ENCODE peak calls at places on chromosomes 6 and 20, in four cellular contexts. H, X, T and I are unnamed samples.

GRCh38 chr6:110900028-110900598 is 25.5 kb downstream of the AMD1 start:
- DNase-seq in X (no peak), H (no peak), T (no peak), I (no peak)

GRCh38 chr6:168394606-168395005 is 46.4 kb upstream of the SMOC2 start:
- DNase-seq in H (no peak), T (no peak), X (no peak), I (no peak)

GRCh38 chr20:46715292-46715756 is 5.9 kb downstream of the SLC2A10 start:
- DNase-seq in H (no peak), X (peak), T (peak), I (peak)

GRCh38 chr6:3579652-3580051 is 122.8 kb upstream of the SLC22A23 start:
- DNase-seq in H (no peak), T (no peak), X (no peak), I (no peak)

GRCh38 chr6:35048631-35049083 is 92.5 kb downstream of the TCP11 start:
- DNase-seq in T (peak), H (peak), X (peak), I (no peak)

GRCh38 chr6:152206072-152206818 is 398.8 kb downstream of the ESR1 start:
- DNase-seq in T (no peak), H (no peak), X (no peak), I (no peak)

GRCh38 chr20:20027284-20027683 is 10.1 kb downstream of the NAA20 start:
- DNase-seq in X (no peak), H (no peak), T (no peak), I (no peak)

GRCh38 chr20:32355417-32355841 is 2.7 kb upstream of the ASXL1 start:
- DNase-seq in T (no peak), H (no peak), X (no peak), I (no peak)

GRCh38 chr6:22036267-22036666 is 260.6 kb downstream of the PRL start:
- DNase-seq in H (no peak), T (no peak), X (no peak), I (no peak)

GRCh38 chr6:44567406-44567805 is 179.9 kb downstream of the CDC5L start:
- DNase-seq in T (peak), H (no peak), X (no peak), I (no peak)

GRCh38 chr6:125077453-125077852 is 76.1 kb upstream of the TPD52L1 start:
- DNase-seq in X (no peak), H (no peak), T (no peak), I (no peak)

GRCh38 chr6:140806431-140806830 is 1326.3 kb upstream of the GJE1 start:
- DNase-seq in X (no peak), T (no peak), H (no peak), I (no peak)

GRCh38 chr6:42010185-42010872 is 40.0 kb upstream of the TAF8 start:
- DNase-seq in H (no peak), X (no peak), T (no peak), I (no peak)

GRCh38 chr20:51339721-51340450 is 202.6 kb downstream of the NFATC2 start:
- DNase-seq in T (no peak), X (no peak), H (no peak), I (peak)

GRCh38 chr6:108632441-108632840 is 71.7 kb downstream of the FOXO3 start:
- DNase-seq in X (no peak), H (no peak), T (no peak), I (no peak)

GRCh38 chr6:129672883-129673631 is 36.9 kb downstream of the ARHGAP18 start:
- DNase-seq in H (no peak), T (no peak), X (no peak), I (no peak)

GRCh38 chr6:82248233-82248735 is 740 bp upstream of the IBTK start:
- DNase-seq in H (peak), X (no peak), T (no peak), I (no peak)

GRCh38 chr6:142975272-142975805 is 30.4 kb upstream of the HIVEP2 start:
- DNase-seq in T (no peak), X (no peak), H (no peak), I (no peak)

GRCh38 chr6:29559524-29560287 is at the start of gene UBD:
- DNase-seq in H (no peak), T (no peak), X (no peak), I (no peak)

GRCh38 chr20:35886537-35886936 is 67.8 kb downstream of the SCAND1 start:
- DNase-seq in X (no peak), H (no peak), T (no peak), I (no peak)

GRCh38 chr6:36985384-36985962 is 523 bp downstream of the MTCH1 start:
- DNase-seq in T (no peak), X (no peak), H (no peak), I (no peak)

GRCh38 chr20:14295238-14295637 is 42.2 kb downstream of the FLRT3 start:
- DNase-seq in X (no peak), T (no peak), H (no peak), I (no peak)

GRCh38 chr6:117174835-117175360 is 90.5 kb upstream of the VGLL2 start:
- DNase-seq in H (no peak), X (no peak), T (no peak), I (no peak)

GRCh38 chr6:119830494-119831295 is 481.1 kb upstream of the MAN1A1 start:
- DNase-seq in X (no peak), T (peak), H (no peak), I (no peak)

GRCh38 chr6:11668455-11668854 is 110.1 kb downstream of the ADTRP start:
- DNase-seq in X (no peak), H (no peak), T (no peak), I (no peak)

GRCh38 chr6:143843689-143844405 is 709 bp downstream of the LTV1 start:
- DNase-seq in T (no peak), X (no peak), H (no peak), I (no peak)

GRCh38 chr20:9241721-9242427 is 173.0 kb downstream of the PLCB4 start:
- DNase-seq in H (no peak), T (no peak), X (no peak), I (peak)

GRCh38 chr6:11650297-11650696 is 112.7 kb downstream of the TMEM170B start:
- DNase-seq in H (no peak), T (no peak), X (peak), I (no peak)

GRCh38 chr6:105596284-105596755 is 193.4 kb upstream of the PREP start:
- DNase-seq in X (peak), H (no peak), T (no peak), I (peak)

GRCh38 chr20:12111431-12112088 is 193.9 kb downstream of the BTBD3 start:
- DNase-seq in X (no peak), T (no peak), H (no peak), I (no peak)

GRCh38 chr20:21166801-21167200 is 40.9 kb downstream of the KIZ start:
- DNase-seq in X (no peak), H (no peak), T (no peak), I (no peak)

GRCh38 chr6:10082385-10082784 is 332.5 kb downstream of the TFAP2A start:
- DNase-seq in X (no peak), T (no peak), H (no peak), I (no peak)

GRCh38 chr6:35810831-35811698 is 5.9 kb downstream of the LHFPL5 start:
- DNase-seq in T (no peak), H (no peak), X (peak), I (no peak)

GRCh38 chr6:105608711-105609374 is 206.0 kb upstream of the PREP start:
- DNase-seq in H (no peak), T (no peak), X (peak), I (peak)

GRCh38 chr6:106026748-106027147 is 59.4 kb upstream of the PRDM1 start:
- DNase-seq in X (no peak), H (no peak), T (no peak), I (no peak)

GRCh38 chr20:25272223-25273000 is 24.5 kb downstream of the PYGB start:
- DNase-seq in X (no peak), T (no peak), H (no peak), I (no peak)

DNA sequence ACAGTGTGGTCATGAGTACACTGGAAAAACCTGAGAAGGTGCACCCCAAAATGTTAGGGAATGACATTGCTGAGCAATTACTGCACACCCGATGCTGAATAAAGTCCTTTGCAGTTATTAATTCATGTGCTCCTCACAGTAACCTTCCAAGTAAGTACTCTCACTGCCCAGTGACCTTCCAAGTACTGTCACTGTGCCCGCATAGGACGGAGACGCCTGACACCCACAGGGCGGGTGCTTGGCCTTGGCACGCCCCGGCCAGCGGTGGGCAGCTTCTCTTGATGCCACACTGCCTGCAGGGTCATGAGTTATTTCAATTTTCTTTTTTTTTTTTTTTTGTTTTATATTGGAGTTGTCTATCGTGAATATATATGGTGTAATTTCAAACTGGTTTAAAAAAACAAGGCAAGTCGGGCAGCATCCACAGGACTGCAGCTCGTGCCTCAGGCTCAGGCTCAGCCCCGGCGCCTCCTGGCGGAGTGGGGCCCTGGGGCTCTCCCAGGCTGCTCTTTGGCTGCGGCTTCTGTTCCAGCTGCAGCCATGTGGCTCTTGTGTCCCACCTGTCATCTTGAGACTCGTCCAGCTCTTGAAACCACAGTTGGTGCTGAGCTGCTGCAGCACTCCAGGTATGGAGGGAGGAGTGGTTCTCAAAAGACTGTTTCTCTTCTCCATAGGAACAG is 27.0 kb downstream of the PNLDC1 start:
- DNase-seq in T (no peak), X (no peak), H (no peak), I (no peak)
- TF ChIP-seq CTCF in T (no peak), X (no peak), H (no peak), I (no peak)

GRCh38 chr6:124069230-124069815 is 265.7 kb downstream of the NKAIN2 start:
- DNase-seq in H (no peak), X (no peak), T (no peak), I (no peak)
- TF ChIP-seq CTCF in H (no peak), X (no peak), T (no peak), I (no peak)

GRCh38 chr20:54194724-54195438 is 13.0 kb upstream of the PFDN4 start:
- DNase-seq in X (no peak), H (no peak), T (no peak), I (no peak)
- TF ChIP-seq CTCF in X (no peak), H (no peak), T (no peak), I (no peak)

DNA sequence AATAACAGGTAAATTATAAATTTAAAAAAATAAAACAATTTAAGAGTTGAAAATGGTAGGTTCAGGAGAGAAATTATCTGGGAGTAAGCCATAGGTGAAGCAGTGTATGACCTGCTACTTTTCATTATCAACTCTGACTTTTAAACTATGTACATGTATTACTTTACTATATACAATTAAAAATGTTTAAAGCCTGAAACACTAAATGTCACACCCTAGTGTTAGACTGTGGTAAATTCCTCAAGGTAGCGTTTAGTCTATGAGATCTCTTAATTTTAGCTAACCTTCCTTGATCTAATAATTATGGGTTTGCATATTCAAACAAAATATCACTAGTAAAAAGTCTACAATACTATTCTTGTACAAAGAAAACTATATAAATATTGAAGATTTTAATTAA is 22.3 kb upstream of the TBC1D32 start:
- DNase-seq in T (no peak), X (no peak), H (no peak), I (no peak)
- TF ChIP-seq CTCF in T (no peak), X (no peak), H (peak), I (no peak)